ENCODE peak calls at places on chromosomes 5 and 9, in six cellular contexts. B, C, Q, E, Z and P are unnamed samples.

GRCh38 chr5:38905516-38905915 is 59.7 kb downstream of the OSMR start:
- DNase-seq in B (no peak), C (no peak), Q (no peak), E (peak; percentile 35), Z (no peak), P (no peak)

GRCh38 chr9:134344068-134344820 is 18.0 kb downstream of the RXRA start:
- DNase-seq in B (peak; percentile 67), C (no peak), Q (no peak), E (no peak), Z (no peak), P (no peak)

GRCh38 chr9:120362446-120362845 is 217.5 kb downstream of the CDK5RAP2 start:
- DNase-seq in B (no peak), C (no peak), Q (no peak), E (peak; percentile 63), Z (no peak), P (no peak)

GRCh38 chr9:129225201-129225778 is 47.2 kb upstream of the IER5L start:
- DNase-seq in B (no peak), C (no peak), Q (no peak), E (no peak), Z (no peak), P (no peak)

GRCh38 chr9:89922099-89922498 is 317.3 kb downstream of the GADD45G start:
- DNase-seq in B (peak; percentile 20), C (no peak), Q (no peak), E (no peak), Z (no peak), P (no peak)

GRCh38 chr5:115414406-115415142 is 118.1 kb upstream of the CCDC112 start:
- DNase-seq in B (no peak), C (peak; percentile 98), Q (no peak), E (peak; percentile 97), Z (no peak), P (no peak)

GRCh38 chr5:53362521-53362941 is 117.9 kb upstream of the FST start:
- DNase-seq in B (peak; percentile 72), C (peak; percentile 77), Q (peak; percentile 45), E (peak; percentile 91), Z (no peak), P (no peak)

GRCh38 chr9:70170151-70170795 is 88.5 kb upstream of the SMC5 start:
- DNase-seq in B (no peak), C (no peak), Q (no peak), E (no peak), Z (no peak), P (no peak)

GRCh38 chr9:34547960-34548603 is 25.3 kb upstream of the ENHO start:
- DNase-seq in B (peak; percentile 79), C (peak; percentile 10), Q (peak; percentile 43), E (peak; percentile 55), Z (no peak), P (peak; percentile 57)

GRCh38 chr5:75716715-75717081 is 539 bp downstream of the POC5 start:
- DNase-seq in B (no peak), C (no peak), Q (peak; percentile 1), E (no peak), Z (no peak), P (no peak)

GRCh38 chr9:103789686-103790085 is 304.4 kb upstream of the SMC2 start:
- DNase-seq in B (no peak), C (no peak), Q (no peak), E (no peak), Z (no peak), P (no peak)

GRCh38 chr9:15121591-15121990 is 185.4 kb downstream of the TTC39B start:
- DNase-seq in B (no peak), C (no peak), Q (no peak), E (no peak), Z (no peak), P (no peak)

GRCh38 chr9:34163439-34163838 is 15.4 kb upstream of the UBAP1 start:
- DNase-seq in B (no peak), C (no peak), Q (peak; percentile 4), E (no peak), Z (no peak), P (peak; percentile 36)

GRCh38 chr5:13591621-13592020 is 352.9 kb downstream of the DNAH5 start:
- DNase-seq in B (no peak), C (peak; percentile 39), Q (peak; percentile 25), E (peak; percentile 4), Z (no peak), P (no peak)

GRCh38 chr5:44932922-44933585 is 124.3 kb downstream of the MRPS30 start:
- DNase-seq in B (no peak), C (no peak), Q (no peak), E (no peak), Z (peak; percentile 40), P (no peak)

GRCh38 chr9:87599901-87600610 is 102.4 kb downstream of the DAPK1 start:
- DNase-seq in B (no peak), C (peak; percentile 47), Q (peak; percentile 43), E (peak; percentile 90), Z (no peak), P (peak; percentile 35)

GRCh38 chr5:116696356-116696755 is 121.7 kb upstream of the SEMA6A start:
- DNase-seq in B (no peak), C (no peak), Q (no peak), E (peak; percentile 13), Z (no peak), P (no peak)

GRCh38 chr5:172931001-172931536 is 28.2 kb upstream of the RPL26L1 start:
- DNase-seq in B (peak; percentile 73), C (peak; percentile 34), Q (peak; percentile 56), E (peak; percentile 70), Z (no peak), P (no peak)

GRCh38 chr5:135251099-135251498 is 147.9 kb downstream of the MACROH2A1 start:
- DNase-seq in B (no peak), C (no peak), Q (no peak), E (no peak), Z (no peak), P (no peak)

GRCh38 chr5:138610468-138611294 is 35.5 kb upstream of the HSPA9 start:
- DNase-seq in B (no peak), C (no peak), Q (no peak), E (peak; percentile 31), Z (no peak), P (no peak)

GRCh38 chr5:116571568-116572321 is 2.9 kb downstream of the SEMA6A start:
- DNase-seq in B (no peak), C (no peak), Q (no peak), E (no peak), Z (no peak), P (no peak)

GRCh38 chr5:172871561-172871960 is 37.5 kb downstream of the ERGIC1 start:
- DNase-seq in B (no peak), C (no peak), Q (no peak), E (no peak), Z (no peak), P (no peak)

GRCh38 chr5:7872517-7873149 is 3.7 kb downstream of the MTRR start:
- DNase-seq in B (no peak), C (no peak), Q (no peak), E (no peak), Z (no peak), P (no peak)

GRCh38 chr5:137752873-137753226 is 1.3 kb downstream of the HNRNPA0 start:
- DNase-seq in B (peak; percentile 49), C (no peak), Q (peak; percentile 21), E (peak; percentile 18), Z (no peak), P (peak; percentile 24)

GRCh38 chr5:181184845-181185216 is 20.2 kb downstream of the TRIM7 start:
- DNase-seq in B (no peak), C (no peak), Q (peak; percentile 43), E (no peak), Z (no peak), P (no peak)
- H3K27ac ChIP-seq in B (no peak overlapping the region), C (no peak overlapping the region), Q (peak overlapping the region; percentile 52), E (no peak overlapping the region), Z (no peak overlapping the region), P (peak overlapping the region; percentile 68)

GRCh38 chr5:2750026-2750757 is 1.3 kb downstream of the IRX2 start:
- DNase-seq in B (peak; percentile 12), C (no peak), Q (no peak), E (no peak), Z (no peak), P (no peak)
- H3K4me3 ChIP-seq in B (no peak overlapping the region), C (no peak overlapping the region), Q (no peak overlapping the region), E (peak overlapping the region; percentile 26), Z (no peak overlapping the region), P (no peak overlapping the region)

GRCh38 chr9:16221350-16221749 is 649.1 kb downstream of the BNC2 start:
- DNase-seq in B (peak; percentile 29), C (no peak), Q (no peak), E (no peak), Z (no peak), P (no peak)

GRCh38 chr9:16214677-16215076 is 655.8 kb downstream of the BNC2 start:
- DNase-seq in B (no peak), C (no peak), Q (no peak), E (no peak), Z (no peak), P (no peak)

GRCh38 chr9:16221822-16222547 is 648.5 kb downstream of the BNC2 start:
- DNase-seq in B (no peak), C (no peak), Q (no peak), E (peak; percentile 55), Z (no peak), P (no peak)

GRCh38 chr9:16213781-16214515 is 656.5 kb downstream of the BNC2 start:
- DNase-seq in B (peak; percentile 65), C (peak; percentile 95), Q (peak; percentile 25), E (peak; percentile 99), Z (no peak), P (peak; percentile 82)

DNA sequence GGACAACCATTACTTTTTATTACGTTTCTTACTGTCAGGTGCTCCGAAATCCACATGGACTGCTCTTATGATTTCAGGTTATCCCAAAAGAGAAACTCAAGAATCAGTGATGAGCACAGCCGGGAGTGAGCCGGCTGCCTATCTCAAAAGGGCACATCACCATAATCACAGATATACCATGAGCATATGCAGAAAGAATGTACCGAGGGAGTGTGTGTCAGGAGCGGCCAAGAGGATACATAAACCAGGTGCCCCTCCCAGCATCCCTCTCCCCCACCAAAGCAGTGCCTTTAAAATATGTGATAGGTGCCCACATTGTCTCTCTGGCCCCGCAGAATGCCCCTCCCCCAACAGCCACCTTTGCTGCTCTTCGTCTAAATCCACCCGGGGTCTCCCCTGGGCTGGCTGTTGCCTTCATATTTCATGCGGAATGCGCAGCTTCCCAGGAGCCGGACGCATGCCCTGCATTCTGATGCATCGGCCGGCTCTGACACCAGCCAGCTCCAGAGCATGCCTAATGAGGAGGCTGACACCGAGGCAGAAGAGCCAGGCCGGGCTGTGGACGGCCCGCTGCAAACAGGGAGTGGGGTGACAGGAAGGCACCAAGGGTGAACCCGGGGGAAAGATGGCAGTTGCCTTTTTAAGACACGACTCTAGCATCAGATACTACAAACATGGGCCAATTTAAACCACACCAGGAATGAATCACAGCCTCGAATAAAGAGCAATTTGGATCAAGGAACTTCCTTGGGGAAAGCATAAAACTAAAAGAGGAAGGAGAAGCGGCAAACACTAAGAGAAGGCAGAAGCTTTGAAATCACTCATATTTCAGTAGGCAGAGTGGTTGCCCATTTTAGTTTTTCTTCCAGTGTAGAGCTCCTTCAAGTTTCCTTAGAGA is 652.3 kb downstream of the BNC2 start:
- DNase-seq in B (no peak), C (no peak), Q (no peak), E (peak; percentile 17), Z (no peak), P (no peak)
- H3K27ac ChIP-seq in B (no peak overlapping the region), C (no peak overlapping the region), Q (no peak overlapping the region), E (no peak overlapping the region), Z (no peak overlapping the region), P (peak overlapping the region; percentile 18)

DNA sequence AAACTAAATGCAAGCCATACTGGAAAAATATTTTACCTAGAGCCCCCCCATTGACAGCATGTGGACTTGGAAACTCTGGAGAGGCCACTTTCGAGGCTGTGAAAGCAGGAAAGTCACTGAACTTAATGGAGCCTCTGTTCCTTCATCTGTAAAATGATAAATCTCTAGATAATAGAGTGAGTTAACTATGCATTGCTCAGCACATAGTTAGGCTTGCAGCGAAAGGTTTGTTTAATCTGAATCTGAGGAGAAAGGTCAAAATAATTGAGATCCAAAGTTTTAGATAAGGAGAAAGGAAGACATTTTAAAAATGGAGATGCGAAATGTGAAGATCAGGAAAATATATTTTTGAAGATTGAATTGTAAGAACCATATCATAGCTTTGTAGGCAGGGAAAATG is 4.6 kb downstream of the PCSK5 start:
- DNase-seq in B (no peak), C (no peak), Q (no peak), E (no peak), Z (no peak), P (no peak)
- H3K4me3 ChIP-seq in B (no peak overlapping the region), C (no peak overlapping the region), Q (no peak overlapping the region), E (no peak overlapping the region), Z (no peak overlapping the region), P (no peak overlapping the region)